ENCODE peak calls at places on chromosomes 7 and 10, in ten cellular contexts. One of them, this sample, is unnamed.

GRCh38 chr10:132706701-132707100 is 79.2 kb downstream of the NKX6-2 start:
- DNase-seq in fibroblast of the aortic adventitia: no peak
- DNase-seq in anterior cingulate cortex: no peak
- DNase-seq in activated CD4-positive, alpha-beta T cell treated with anti-CD3 and anti-CD28 coated beads, Interleukin-2, amount 50 U/mL, for 1 hour: no peak
- DNase-seq in BJ: no peak
- DNase-seq in hepatocyte: no peak
- DNase-seq in T1000: no peak
- DNase-seq in cardiac muscle cell: no peak
- DNase-seq in Panc1: no peak
- DNase-seq in EL: no peak
- DNase-seq in this sample: no peak

GRCh38 chr7:128890306-128891109 is 20.0 kb downstream of the KCP start:
- DNase-seq in fibroblast of the aortic adventitia: no peak
- DNase-seq in anterior cingulate cortex: no peak
- DNase-seq in activated CD4-positive, alpha-beta T cell treated with anti-CD3 and anti-CD28 coated beads, Interleukin-2, amount 50 U/mL, for 1 hour: no peak
- DNase-seq in BJ: no peak
- DNase-seq in hepatocyte: peak; percentile 51
- DNase-seq in T1000: no peak
- DNase-seq in cardiac muscle cell: peak; percentile 20
- DNase-seq in Panc1: no peak
- DNase-seq in EL: no peak
- DNase-seq in this sample: no peak

GRCh38 chr10:75358121-75358520 is 43.4 kb downstream of the ZNF503 start:
- DNase-seq in fibroblast of the aortic adventitia: no peak
- DNase-seq in anterior cingulate cortex: no peak
- DNase-seq in activated CD4-positive, alpha-beta T cell treated with anti-CD3 and anti-CD28 coated beads, Interleukin-2, amount 50 U/mL, for 1 hour: no peak
- DNase-seq in BJ: no peak
- DNase-seq in hepatocyte: peak; percentile 56
- DNase-seq in T1000: no peak
- DNase-seq in cardiac muscle cell: no peak
- DNase-seq in Panc1: no peak
- DNase-seq in EL: no peak
- DNase-seq in this sample: no peak

GRCh38 chr10:78717200-78717599 is 351.6 kb upstream of the ZMIZ1 start:
- DNase-seq in fibroblast of the aortic adventitia: peak; percentile 75
- DNase-seq in anterior cingulate cortex: no peak
- DNase-seq in activated CD4-positive, alpha-beta T cell treated with anti-CD3 and anti-CD28 coated beads, Interleukin-2, amount 50 U/mL, for 1 hour: no peak
- DNase-seq in BJ: peak; percentile 24
- DNase-seq in hepatocyte: no peak
- DNase-seq in T1000: no peak
- DNase-seq in cardiac muscle cell: peak; percentile 42
- DNase-seq in Panc1: no peak
- DNase-seq in EL: peak; percentile 48
- DNase-seq in this sample: peak; percentile 45

GRCh38 chr7:24652551-24652950 is 79.3 kb downstream of the PALS2 start:
- DNase-seq in fibroblast of the aortic adventitia: peak; percentile 46
- DNase-seq in anterior cingulate cortex: no peak
- DNase-seq in activated CD4-positive, alpha-beta T cell treated with anti-CD3 and anti-CD28 coated beads, Interleukin-2, amount 50 U/mL, for 1 hour: no peak
- DNase-seq in BJ: no peak
- DNase-seq in hepatocyte: no peak
- DNase-seq in T1000: no peak
- DNase-seq in cardiac muscle cell: no peak
- DNase-seq in Panc1: no peak
- DNase-seq in EL: no peak
- DNase-seq in this sample: no peak

GRCh38 chr10:23528419-23528818 is 89.5 kb downstream of the OTUD1 start:
- DNase-seq in fibroblast of the aortic adventitia: no peak
- DNase-seq in anterior cingulate cortex: no peak
- DNase-seq in activated CD4-positive, alpha-beta T cell treated with anti-CD3 and anti-CD28 coated beads, Interleukin-2, amount 50 U/mL, for 1 hour: no peak
- DNase-seq in BJ: no peak
- DNase-seq in hepatocyte: no peak
- DNase-seq in T1000: no peak
- DNase-seq in cardiac muscle cell: no peak
- DNase-seq in Panc1: no peak
- DNase-seq in EL: no peak
- DNase-seq in this sample: no peak

GRCh38 chr7:121079425-121080169 is 91.1 kb downstream of the CPED1 start:
- DNase-seq in fibroblast of the aortic adventitia: peak; percentile 62
- DNase-seq in anterior cingulate cortex: no peak
- DNase-seq in activated CD4-positive, alpha-beta T cell treated with anti-CD3 and anti-CD28 coated beads, Interleukin-2, amount 50 U/mL, for 1 hour: no peak
- DNase-seq in BJ: no peak
- DNase-seq in hepatocyte: peak; percentile 37
- DNase-seq in T1000: no peak
- DNase-seq in cardiac muscle cell: peak; percentile 34
- DNase-seq in Panc1: no peak
- DNase-seq in EL: no peak
- DNase-seq in this sample: peak; percentile 60

GRCh38 chr10:44703241-44704155 is 207.6 kb upstream of the TMEM72 start:
- DNase-seq in fibroblast of the aortic adventitia: peak; percentile 93
- DNase-seq in anterior cingulate cortex: no peak
- DNase-seq in activated CD4-positive, alpha-beta T cell treated with anti-CD3 and anti-CD28 coated beads, Interleukin-2, amount 50 U/mL, for 1 hour: no peak
- DNase-seq in BJ: peak; percentile 72
- DNase-seq in hepatocyte: no peak
- DNase-seq in T1000: no peak
- DNase-seq in cardiac muscle cell: peak; percentile 81
- DNase-seq in Panc1: no peak
- DNase-seq in EL: peak; percentile 86
- DNase-seq in this sample: peak; percentile 79

This sample was measured in LHCN-M2.